ENCODE peak calls at places on chromosomes 11 and 22, in six cellular contexts. One of them, this sample, is unnamed.

GRCh38 chr11:97754976-97755375 is 1265.8 kb upstream of the CNTN5 start:
- DNase-seq in IMR-90: no peak
- DNase-seq in trophoblast cell: no peak
- DNase-seq in H1: no peak
- DNase-seq in H9: no peak
- DNase-seq in mesenchymal stem cell: no peak
- DNase-seq in this sample: peak

GRCh38 chr11:27701262-27702105 is 1.2 kb upstream of the BDNF start:
- DNase-seq in IMR-90: peak
- DNase-seq in trophoblast cell: peak
- DNase-seq in H1: no peak
- DNase-seq in H9: no peak
- DNase-seq in mesenchymal stem cell: peak
- DNase-seq in this sample: no peak

GRCh38 chr11:82974135-82974534 is 72.6 kb downstream of the DDIAS start:
- DNase-seq in IMR-90: no peak
- DNase-seq in trophoblast cell: no peak
- DNase-seq in H1: no peak
- DNase-seq in H9: no peak
- DNase-seq in mesenchymal stem cell: no peak
- DNase-seq in this sample: no peak

GRCh38 chr11:110565344-110565684 is 135.6 kb downstream of the FDX1 start:
- DNase-seq in IMR-90: peak
- DNase-seq in trophoblast cell: peak
- DNase-seq in H1: no peak
- DNase-seq in H9: peak
- DNase-seq in mesenchymal stem cell: peak
- DNase-seq in this sample: no peak

GRCh38 chr11:73414977-73415492 is 38.8 kb downstream of the RELT start:
- DNase-seq in IMR-90: peak
- DNase-seq in trophoblast cell: no peak
- DNase-seq in H1: no peak
- DNase-seq in H9: no peak
- DNase-seq in mesenchymal stem cell: peak
- DNase-seq in this sample: no peak

GRCh38 chr22:49209452-49210195 is 618.0 kb downstream of the BRD1 start:
- DNase-seq in IMR-90: no peak
- DNase-seq in trophoblast cell: no peak
- DNase-seq in H1: no peak
- DNase-seq in H9: peak
- DNase-seq in mesenchymal stem cell: no peak
- DNase-seq in this sample: no peak

GRCh38 chr22:49724030-49724892 is 103.4 kb downstream of the BRD1 start:
- DNase-seq in IMR-90: no peak
- DNase-seq in trophoblast cell: no peak
- DNase-seq in H1: no peak
- DNase-seq in H9: no peak
- DNase-seq in mesenchymal stem cell: no peak
- DNase-seq in this sample: no peak

GRCh38 chr11:11073996-11074395 is 216.1 kb upstream of the ZBED5 start:
- DNase-seq in IMR-90: no peak
- DNase-seq in trophoblast cell: peak
- DNase-seq in H1: no peak
- DNase-seq in H9: no peak
- DNase-seq in mesenchymal stem cell: no peak
- DNase-seq in this sample: no peak

GRCh38 chr11:66953431-66953833 is 4.8 kb downstream of the PC start:
- DNase-seq in IMR-90: no peak
- DNase-seq in trophoblast cell: no peak
- DNase-seq in H1: no peak
- DNase-seq in H9: no peak
- DNase-seq in mesenchymal stem cell: no peak
- DNase-seq in this sample: no peak

GRCh38 chr11:113057038-113057437 is 95.8 kb downstream of the NCAM1 start:
- DNase-seq in IMR-90: no peak
- DNase-seq in trophoblast cell: peak
- DNase-seq in H1: no peak
- DNase-seq in H9: no peak
- DNase-seq in mesenchymal stem cell: no peak
- DNase-seq in this sample: no peak

GRCh38 chr11:35040221-35040942 is 98.6 kb upstream of the CD44 start:
- DNase-seq in IMR-90: peak
- DNase-seq in trophoblast cell: peak
- DNase-seq in H1: no peak
- DNase-seq in H9: no peak
- DNase-seq in mesenchymal stem cell: peak
- DNase-seq in this sample: no peak

GRCh38 chr22:49567894-49568750 is 259.6 kb downstream of the BRD1 start:
- DNase-seq in IMR-90: no peak
- DNase-seq in trophoblast cell: no peak
- DNase-seq in H1: no peak
- DNase-seq in H9: peak
- DNase-seq in mesenchymal stem cell: no peak
- DNase-seq in this sample: no peak

GRCh38 chr22:29334696-29335344 is 19.3 kb upstream of the RASL10A start:
- DNase-seq in IMR-90: no peak
- DNase-seq in trophoblast cell: no peak
- DNase-seq in H1: no peak
- DNase-seq in H9: no peak
- DNase-seq in mesenchymal stem cell: no peak
- DNase-seq in this sample: no peak

GRCh38 chr11:62402226-62402625 is 16.6 kb upstream of the SCGB1A1 start:
- DNase-seq in IMR-90: no peak
- DNase-seq in trophoblast cell: no peak
- DNase-seq in H1: no peak
- DNase-seq in H9: no peak
- DNase-seq in mesenchymal stem cell: no peak
- DNase-seq in this sample: no peak

GRCh38 chr22:24201681-24202590 is 20.6 kb downstream of the SUSD2 start:
- DNase-seq in IMR-90: peak
- DNase-seq in trophoblast cell: peak
- DNase-seq in H1: no peak
- DNase-seq in H9: no peak
- DNase-seq in mesenchymal stem cell: no peak
- DNase-seq in this sample: no peak

GRCh38 chr11:36510567-36511020 is 522 bp upstream of the TRAF6 start:
- DNase-seq in IMR-90: peak
- DNase-seq in trophoblast cell: peak
- DNase-seq in H1: no peak
- DNase-seq in H9: no peak
- DNase-seq in mesenchymal stem cell: no peak
- DNase-seq in this sample: no peak

GRCh38 chr11:35088676-35089075 is 50.3 kb upstream of the CD44 start:
- DNase-seq in IMR-90: peak
- DNase-seq in trophoblast cell: no peak
- DNase-seq in H1: no peak
- DNase-seq in H9: no peak
- DNase-seq in mesenchymal stem cell: no peak
- DNase-seq in this sample: no peak

GRCh38 chr11:1763796-1764661 is at the start of gene CTSD:
- DNase-seq in IMR-90: peak
- DNase-seq in trophoblast cell: peak
- DNase-seq in H1: no peak
- DNase-seq in H9: peak
- DNase-seq in mesenchymal stem cell: peak
- DNase-seq in this sample: peak

GRCh38 chr22:32880906-32881596 is 79.5 kb downstream of the TIMP3 start:
- DNase-seq in IMR-90: peak
- DNase-seq in trophoblast cell: no peak
- DNase-seq in H1: no peak
- DNase-seq in H9: no peak
- DNase-seq in mesenchymal stem cell: peak
- DNase-seq in this sample: no peak

GRCh38 chr11:123681007-123681406 is 26.6 kb upstream of the SCN3B start:
- DNase-seq in IMR-90: no peak
- DNase-seq in trophoblast cell: no peak
- DNase-seq in H1: no peak
- DNase-seq in H9: no peak
- DNase-seq in mesenchymal stem cell: no peak
- DNase-seq in this sample: no peak

GRCh38 chr22:36435516-36436415 is 45.7 kb downstream of the TXN2 start:
- DNase-seq in IMR-90: no peak
- DNase-seq in trophoblast cell: peak
- DNase-seq in H1: no peak
- DNase-seq in H9: peak
- DNase-seq in mesenchymal stem cell: peak
- DNase-seq in this sample: no peak

GRCh38 chr22:49238181-49239141 is 589.2 kb downstream of the BRD1 start:
- DNase-seq in IMR-90: no peak
- DNase-seq in trophoblast cell: no peak
- DNase-seq in H1: no peak
- DNase-seq in H9: peak
- DNase-seq in mesenchymal stem cell: no peak
- DNase-seq in this sample: no peak

DNA sequence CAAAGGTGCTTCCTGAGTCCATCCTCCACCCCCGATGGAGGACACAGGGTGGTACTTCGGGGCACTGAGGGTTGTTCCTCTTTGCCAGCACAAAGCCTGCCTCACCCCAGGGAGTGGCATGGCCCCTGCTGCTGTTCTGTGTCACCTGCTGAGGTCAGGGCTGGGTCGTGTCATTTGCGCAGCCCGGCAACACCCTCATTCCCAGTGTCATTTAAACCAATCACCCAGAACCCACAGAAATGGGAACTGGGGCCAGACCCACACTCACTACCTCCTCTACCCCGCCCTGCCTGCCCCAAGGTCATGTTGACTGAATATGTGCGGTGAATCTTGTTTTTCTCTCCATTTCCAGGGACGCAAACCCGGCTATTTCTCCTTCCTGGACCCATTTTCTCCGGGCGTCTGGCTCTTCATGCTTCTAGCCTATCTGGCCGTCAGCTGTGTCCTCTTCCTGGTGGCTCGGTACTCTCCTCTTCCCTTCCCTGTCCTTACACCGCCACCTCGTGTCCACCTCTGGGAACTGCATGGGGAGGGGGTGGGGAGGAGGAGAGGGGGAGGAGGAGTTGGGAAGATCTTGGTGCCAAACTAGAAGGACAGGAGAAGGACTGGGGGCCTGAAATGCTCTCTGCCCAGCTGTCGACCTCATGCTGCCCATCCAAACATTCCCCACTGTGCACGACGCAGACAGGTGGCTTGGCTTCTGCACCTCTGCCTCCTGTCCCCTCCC is 71.2 kb upstream of the TBCEL start:
- DNase-seq in IMR-90: peak
- DNase-seq in trophoblast cell: peak
- DNase-seq in H1: peak
- DNase-seq in H9: peak
- DNase-seq in mesenchymal stem cell: peak
- DNase-seq in this sample: peak
- H3K23ac ChIP-seq in IMR-90: no peak
- H3K23ac ChIP-seq in trophoblast cell: no peak
- H3K23ac ChIP-seq in H1: no peak
- H3K23ac ChIP-seq in H9: no peak
- H3K23ac ChIP-seq in mesenchymal stem cell: no peak
- H3K23ac ChIP-seq in this sample: no peak

DNA sequence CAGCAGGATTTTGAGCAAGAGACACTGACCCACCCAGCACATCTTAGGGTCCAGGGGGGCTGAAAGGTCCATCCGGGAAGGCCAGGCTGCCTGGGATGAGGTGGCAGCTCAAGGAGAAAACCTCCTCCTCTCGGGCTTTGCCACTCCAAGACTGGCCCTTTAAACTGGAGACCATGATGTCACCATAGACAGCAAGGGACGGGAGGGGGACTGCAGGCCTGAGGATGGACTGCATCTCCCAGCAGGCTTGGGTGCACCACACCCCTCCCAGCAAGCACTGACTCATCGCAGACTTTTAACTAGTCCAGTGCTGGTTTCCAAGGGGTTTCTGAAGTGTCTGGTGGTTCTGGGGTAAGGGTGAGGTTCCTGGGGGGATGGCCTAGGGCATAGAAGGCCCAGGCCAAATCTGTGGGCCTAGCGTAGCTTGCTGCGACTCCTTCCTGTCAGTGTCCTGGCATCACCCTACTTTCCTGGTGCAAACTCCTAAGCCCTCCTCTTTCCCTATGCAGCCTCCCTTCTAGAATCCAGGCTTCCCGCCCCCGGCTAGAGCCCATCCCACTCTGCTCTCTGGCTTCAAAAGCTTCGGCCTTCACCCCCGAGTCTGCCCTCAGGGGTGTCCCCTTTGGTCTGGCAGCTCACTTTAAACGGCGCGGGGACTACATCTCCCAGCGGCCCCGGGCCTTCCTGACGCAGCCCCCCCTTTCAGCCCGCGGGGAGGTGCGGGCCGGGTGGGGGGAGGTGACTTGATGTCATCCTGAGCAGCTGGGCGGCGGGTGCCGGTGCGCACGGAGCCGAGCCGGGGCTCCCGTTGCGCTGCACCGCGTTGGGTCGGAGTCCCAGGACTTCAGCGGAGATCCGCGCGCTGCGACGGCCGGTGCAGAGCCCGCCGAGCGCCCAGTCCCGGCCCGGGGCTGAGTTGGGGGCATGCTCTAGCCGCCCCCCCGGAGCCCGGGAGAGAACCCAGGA is at the start of gene PPP2R5B:
- DNase-seq in IMR-90: peak
- DNase-seq in trophoblast cell: peak
- DNase-seq in H1: peak
- DNase-seq in H9: peak
- DNase-seq in mesenchymal stem cell: peak
- DNase-seq in this sample: peak
- H3K4ac ChIP-seq in IMR-90: peak
- H3K4ac ChIP-seq in trophoblast cell: peak
- H3K4ac ChIP-seq in H1: peak
- H3K4ac ChIP-seq in H9: no peak
- H3K4ac ChIP-seq in mesenchymal stem cell: peak
- H3K4ac ChIP-seq in this sample: no peak

GRCh38 chr22:34414467-34415440 is 494.5 kb upstream of the LARGE1 start:
- DNase-seq in IMR-90: no peak
- DNase-seq in trophoblast cell: peak
- DNase-seq in H1: peak
- DNase-seq in H9: peak
- DNase-seq in mesenchymal stem cell: no peak
- DNase-seq in this sample: peak
- H3K14ac ChIP-seq in IMR-90: no peak
- H3K14ac ChIP-seq in trophoblast cell: no peak
- H3K14ac ChIP-seq in H1: no peak
- H3K14ac ChIP-seq in H9: no peak
- H3K14ac ChIP-seq in mesenchymal stem cell: no peak
- H3K14ac ChIP-seq in this sample: no peak

GRCh38 chr22:46660604-46661201 is 40.5 kb downstream of the GRAMD4 start:
- DNase-seq in IMR-90: no peak
- DNase-seq in trophoblast cell: no peak
- DNase-seq in H1: no peak
- DNase-seq in H9: no peak
- DNase-seq in mesenchymal stem cell: no peak
- DNase-seq in this sample: no peak

GRCh38 chr22:46662226-46662625 is 42.0 kb downstream of the GRAMD4 start:
- DNase-seq in IMR-90: no peak
- DNase-seq in trophoblast cell: no peak
- DNase-seq in H1: no peak
- DNase-seq in H9: no peak
- DNase-seq in mesenchymal stem cell: no peak
- DNase-seq in this sample: no peak

GRCh38 chr22:46659791-46660186 is 39.6 kb downstream of the GRAMD4 start:
- DNase-seq in IMR-90: no peak
- DNase-seq in trophoblast cell: no peak
- DNase-seq in H1: no peak
- DNase-seq in H9: no peak
- DNase-seq in mesenchymal stem cell: no peak
- DNase-seq in this sample: no peak

GRCh38 chr22:46663001-46663400 is 42.8 kb downstream of the GRAMD4 start:
- DNase-seq in IMR-90: no peak
- DNase-seq in trophoblast cell: no peak
- DNase-seq in H1: no peak
- DNase-seq in H9: no peak
- DNase-seq in mesenchymal stem cell: no peak
- DNase-seq in this sample: no peak

GRCh38 chr22:46661221-46661851 is 41.1 kb downstream of the GRAMD4 start:
- DNase-seq in IMR-90: peak
- DNase-seq in trophoblast cell: peak
- DNase-seq in H1: no peak
- DNase-seq in H9: no peak
- DNase-seq in mesenchymal stem cell: peak
- DNase-seq in this sample: no peak
- H3K23ac ChIP-seq in IMR-90: no peak
- H3K23ac ChIP-seq in trophoblast cell: no peak
- H3K23ac ChIP-seq in H1: no peak
- H3K23ac ChIP-seq in H9: no peak
- H3K23ac ChIP-seq in mesenchymal stem cell: no peak
- H3K23ac ChIP-seq in this sample: peak